ENCODE peak calls at places on chromosomes 1 and 21, in six cellular contexts. W, K, Z, S, R and M are unnamed samples.
A peak's percentile ranks its signal among the peaks of the same experiment; 100 is the strongest.

GRCh38 chr1:197444754-197445153 is 176.7 kb downstream of the CRB1 start:
- DNase-seq in W (no peak), S (no peak), Z (no peak), R (no peak), K (no peak), M (no peak)

GRCh38 chr1:48673725-48674124 is 103.0 kb downstream of the BEND5 start:
- DNase-seq in W (no peak), K (no peak), Z (no peak), S (no peak), R (no peak), M (no peak)

GRCh38 chr1:19547814-19548213 is 62.5 kb upstream of the CAPZB start:
- DNase-seq in R (no peak), Z (no peak), K (no peak), W (no peak), S (no peak), M (no peak)

GRCh38 chr21:17572431-17572830 is 40.3 kb downstream of the BTG3 start:
- DNase-seq in S (no peak), Z (no peak), R (no peak), K (no peak), W (no peak), M (no peak)

GRCh38 chr1:11967028-11967547 is 13.2 kb upstream of the MFN2 start:
- DNase-seq in Z (no peak), K (peak; percentile 25), R (no peak), W (no peak), S (no peak), M (no peak)

GRCh38 chr1:100463809-100464424 is 74.0 kb upstream of the GPR88 start:
- DNase-seq in R (peak; percentile 41), K (peak; percentile 31), W (peak; percentile 15), S (peak; percentile 28), Z (peak; percentile 64), M (no peak)

GRCh38 chr1:18217398-18218043 is 109.9 kb downstream of the IGSF21 start:
- DNase-seq in S (no peak), K (no peak), R (peak; percentile 27), W (no peak), Z (no peak), M (no peak)

GRCh38 chr21:35057428-35057827 is 8.3 kb upstream of the RUNX1 start:
- DNase-seq in W (no peak), Z (no peak), S (no peak), R (no peak), K (no peak), M (no peak)

GRCh38 chr1:198630863-198631262 is 8.0 kb upstream of the PTPRC start:
- DNase-seq in K (no peak), Z (no peak), W (no peak), R (no peak), S (no peak), M (no peak)

GRCh38 chr1:7808253-7808844 is 24.3 kb downstream of the PER3 start:
- DNase-seq in K (no peak), S (no peak), W (no peak), Z (no peak), R (no peak), M (no peak)

GRCh38 chr1:117981455-117982192 is 52.1 kb downstream of the WDR3 start:
- DNase-seq in S (no peak), Z (no peak), K (no peak), W (no peak), R (no peak), M (no peak)

GRCh38 chr1:205951746-205952145 is 8.5 kb upstream of the SLC26A9 start:
- DNase-seq in K (no peak), S (no peak), W (no peak), R (no peak), Z (no peak), M (no peak)

GRCh38 chr1:23953020-23953419 is 6.6 kb upstream of the PNRC2 start:
- DNase-seq in R (no peak), K (no peak), W (no peak), S (no peak), Z (no peak), M (no peak)

GRCh38 chr1:173917149-173917548 is at the start of gene SERPINC1:
- DNase-seq in W (no peak), K (no peak), S (no peak), Z (no peak), R (no peak), M (no peak)

GRCh38 chr21:46622226-46622625 is 13.2 kb upstream of the PRMT2 start:
- DNase-seq in Z (no peak), K (no peak), R (no peak), S (no peak), W (no peak), M (peak; percentile 94)

GRCh38 chr1:212179394-212180076 is 105.7 kb upstream of the PPP2R5A start:
- DNase-seq in Z (no peak), R (no peak), S (no peak), K (no peak), W (peak; percentile 89), M (no peak)

GRCh38 chr1:2465371-2466269 is 10.5 kb upstream of the PLCH2 start:
- DNase-seq in K (no peak), Z (no peak), R (no peak), W (no peak), S (no peak), M (no peak)